ENCODE peak calls at places on chromosomes 1 and 21, in eight cellular contexts. One of them, this sample, is unnamed.

GRCh38 chr1:240232548-240232947 is 140.9 kb downstream of the FMN2 start:
- DNase-seq in body of pancreas: no peak
- DNase-seq in tibial artery: no peak
- DNase-seq in vagina: no peak
- DNase-seq in lung: no peak
- DNase-seq in CD8-positive, alpha-beta memory T cell: no peak
- DNase-seq in PC-3: peak; percentile 77
- DNase-seq in thoracic aorta: no peak
- DNase-seq in this sample: no peak

GRCh38 chr1:245880754-245881403 is 626.2 kb downstream of the SMYD3 start:
- DNase-seq in body of pancreas: no peak
- DNase-seq in thoracic aorta: no peak
- DNase-seq in lung: no peak
- DNase-seq in tibial artery: no peak
- DNase-seq in CD8-positive, alpha-beta memory T cell: no peak
- DNase-seq in vagina: no peak
- DNase-seq in PC-3: no peak
- DNase-seq in this sample: no peak

GRCh38 chr1:201023517-201023902 is at the start of gene KIF21B:
- DNase-seq in thoracic aorta: peak; percentile 27
- DNase-seq in vagina: no peak
- DNase-seq in body of pancreas: peak; percentile 82
- DNase-seq in tibial artery: peak; percentile 81
- DNase-seq in lung: peak; percentile 80
- DNase-seq in PC-3: peak; percentile 52
- DNase-seq in CD8-positive, alpha-beta memory T cell: peak; percentile 94
- DNase-seq in this sample: peak; percentile 17

GRCh38 chr1:199301472-199301871 is 662.6 kb downstream of the PTPRC start:
- DNase-seq in PC-3: no peak
- DNase-seq in lung: no peak
- DNase-seq in tibial artery: no peak
- DNase-seq in CD8-positive, alpha-beta memory T cell: no peak
- DNase-seq in body of pancreas: no peak
- DNase-seq in thoracic aorta: no peak
- DNase-seq in vagina: no peak
- DNase-seq in this sample: no peak

GRCh38 chr1:236835491-236835890 is 40.4 kb downstream of the MTR start:
- DNase-seq in CD8-positive, alpha-beta memory T cell: no peak
- DNase-seq in body of pancreas: no peak
- DNase-seq in lung: no peak
- DNase-seq in thoracic aorta: no peak
- DNase-seq in vagina: no peak
- DNase-seq in tibial artery: no peak
- DNase-seq in PC-3: no peak
- DNase-seq in this sample: no peak

GRCh38 chr1:75203415-75204277 is 69.5 kb downstream of the LHX8 start:
- DNase-seq in PC-3: peak; percentile 65
- DNase-seq in tibial artery: no peak
- DNase-seq in body of pancreas: no peak
- DNase-seq in CD8-positive, alpha-beta memory T cell: no peak
- DNase-seq in thoracic aorta: no peak
- DNase-seq in lung: no peak
- DNase-seq in vagina: no peak
- DNase-seq in this sample: no peak

GRCh38 chr1:11134352-11135266 is 34.9 kb upstream of the EXOSC10 start:
- DNase-seq in tibial artery: peak; percentile 73
- DNase-seq in body of pancreas: no peak
- DNase-seq in PC-3: peak; percentile 95
- DNase-seq in vagina: no peak
- DNase-seq in thoracic aorta: no peak
- DNase-seq in CD8-positive, alpha-beta memory T cell: no peak
- DNase-seq in lung: no peak
- DNase-seq in this sample: no peak

GRCh38 chr1:94925561-94926364 is 1.1 kb downstream of the CNN3 start:
- DNase-seq in PC-3: peak; percentile 95
- DNase-seq in body of pancreas: peak; percentile 76
- DNase-seq in thoracic aorta: no peak
- DNase-seq in CD8-positive, alpha-beta memory T cell: no peak
- DNase-seq in lung: peak; percentile 76
- DNase-seq in tibial artery: peak; percentile 84
- DNase-seq in vagina: no peak
- DNase-seq in this sample: no peak

GRCh38 chr1:226738421-226738994 is 574 bp downstream of the ITPKB start:
- DNase-seq in PC-3: peak; percentile 60
- DNase-seq in body of pancreas: peak; percentile 46
- DNase-seq in CD8-positive, alpha-beta memory T cell: peak; percentile 66
- DNase-seq in tibial artery: peak; percentile 72
- DNase-seq in vagina: no peak
- DNase-seq in thoracic aorta: no peak
- DNase-seq in lung: peak; percentile 45
- DNase-seq in this sample: no peak

GRCh38 chr1:228438266-228438665 is 21.6 kb upstream of the TRIM17 start:
- DNase-seq in body of pancreas: no peak
- DNase-seq in vagina: no peak
- DNase-seq in PC-3: no peak
- DNase-seq in lung: no peak
- DNase-seq in tibial artery: no peak
- DNase-seq in CD8-positive, alpha-beta memory T cell: no peak
- DNase-seq in thoracic aorta: no peak
- DNase-seq in this sample: no peak

GRCh38 chr1:89978763-89979162 is 16.1 kb upstream of the ZNF326 start:
- DNase-seq in tibial artery: no peak
- DNase-seq in CD8-positive, alpha-beta memory T cell: no peak
- DNase-seq in body of pancreas: no peak
- DNase-seq in vagina: no peak
- DNase-seq in lung: no peak
- DNase-seq in thoracic aorta: no peak
- DNase-seq in PC-3: no peak
- DNase-seq in this sample: no peak

GRCh38 chr1:54312874-54313316 is 93.3 kb downstream of the SSBP3 start:
- DNase-seq in body of pancreas: peak; percentile 53
- DNase-seq in PC-3: no peak
- DNase-seq in vagina: no peak
- DNase-seq in tibial artery: no peak
- DNase-seq in thoracic aorta: no peak
- DNase-seq in lung: peak; percentile 47
- DNase-seq in CD8-positive, alpha-beta memory T cell: no peak
- DNase-seq in this sample: no peak

GRCh38 chr1:52520149-52520548 is 32.7 kb downstream of the TUT4 start:
- DNase-seq in thoracic aorta: no peak
- DNase-seq in PC-3: no peak
- DNase-seq in body of pancreas: no peak
- DNase-seq in tibial artery: no peak
- DNase-seq in vagina: no peak
- DNase-seq in lung: no peak
- DNase-seq in CD8-positive, alpha-beta memory T cell: no peak
- DNase-seq in this sample: no peak

GRCh38 chr1:77347646-77348045 is 65.8 kb downstream of the AK5 start:
- DNase-seq in body of pancreas: no peak
- DNase-seq in CD8-positive, alpha-beta memory T cell: no peak
- DNase-seq in thoracic aorta: no peak
- DNase-seq in tibial artery: no peak
- DNase-seq in PC-3: peak; percentile 86
- DNase-seq in lung: no peak
- DNase-seq in vagina: no peak
- DNase-seq in this sample: no peak

GRCh38 chr21:45128613-45129226 is 54.3 kb downstream of the ADARB1 start:
- DNase-seq in vagina: no peak
- DNase-seq in PC-3: peak; percentile 82
- DNase-seq in body of pancreas: peak; percentile 73
- DNase-seq in CD8-positive, alpha-beta memory T cell: peak; percentile 85
- DNase-seq in tibial artery: peak; percentile 89
- DNase-seq in lung: peak; percentile 69
- DNase-seq in thoracic aorta: no peak
- DNase-seq in this sample: no peak
- H3K4me1 ChIP-seq in vagina: peaks cover 46% of the 10 kb centered on the region
- H3K4me1 ChIP-seq in PC-3: peaks cover 29% of the 10 kb centered on the region
- H3K4me1 ChIP-seq in body of pancreas: no peaks in the 10 kb centered on the region
- H3K4me1 ChIP-seq in CD8-positive, alpha-beta memory T cell: peaks cover 13% of the 10 kb centered on the region
- H3K4me1 ChIP-seq in tibial artery: peaks cover 96% of the 10 kb centered on the region
- H3K4me1 ChIP-seq in lung: peaks cover 14% of the 10 kb centered on the region
- H3K4me1 ChIP-seq in thoracic aorta: peaks cover 69% of the 10 kb centered on the region
- H3K4me1 ChIP-seq in this sample: peaks cover 50% of the 10 kb centered on the region

DNA sequence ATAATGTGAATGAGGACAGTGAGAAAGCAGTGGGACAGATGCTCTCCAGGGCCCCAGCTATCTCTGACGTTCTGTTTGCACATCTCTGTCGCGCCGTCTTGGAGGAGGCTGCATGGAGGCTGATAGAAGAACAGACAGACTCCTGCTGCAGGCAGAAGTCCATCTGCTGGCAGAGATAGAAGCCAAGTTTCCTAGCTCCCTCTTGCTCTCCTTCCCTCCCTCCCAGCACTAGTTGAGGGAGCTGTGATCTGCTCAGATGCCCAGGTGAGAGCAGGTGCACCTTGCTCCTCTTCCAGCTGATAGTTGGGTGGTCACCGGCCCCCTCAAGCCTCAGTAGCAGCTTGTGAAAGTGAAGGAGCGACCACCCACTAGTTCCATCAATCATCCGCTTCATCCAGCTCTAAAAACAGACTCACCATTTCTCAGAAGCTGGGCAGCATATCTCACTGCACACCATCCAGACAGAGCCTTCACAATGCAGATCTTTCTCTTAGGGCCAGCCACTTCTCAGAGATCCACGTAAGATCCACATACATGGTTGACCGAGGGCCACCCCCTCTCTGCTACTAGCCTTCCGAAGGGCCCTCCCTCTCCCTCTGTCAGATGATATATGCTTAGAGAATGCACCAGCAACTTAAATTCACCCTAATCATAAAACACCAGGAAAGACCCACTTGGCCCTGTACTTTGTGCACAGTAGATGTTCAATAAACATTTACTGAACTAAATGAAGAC is 12.9 kb downstream of the LRRN2 start:
- DNase-seq in thoracic aorta: no peak
- DNase-seq in PC-3: no peak
- DNase-seq in vagina: no peak
- DNase-seq in CD8-positive, alpha-beta memory T cell: no peak
- DNase-seq in tibial artery: peak; percentile 32
- DNase-seq in lung: no peak
- DNase-seq in body of pancreas: no peak
- DNase-seq in this sample: no peak
- H3K27me3 ChIP-seq in thoracic aorta: no peaks in the 10 kb centered on the region
- H3K27me3 ChIP-seq in PC-3: no peaks in the 10 kb centered on the region
- H3K27me3 ChIP-seq in vagina: no peaks in the 10 kb centered on the region
- H3K27me3 ChIP-seq in CD8-positive, alpha-beta memory T cell: no peaks in the 10 kb centered on the region
- H3K27me3 ChIP-seq in tibial artery: no peaks in the 10 kb centered on the region
- H3K27me3 ChIP-seq in lung: no peaks in the 10 kb centered on the region
- H3K27me3 ChIP-seq in body of pancreas: no peaks in the 10 kb centered on the region
- H3K27me3 ChIP-seq in this sample: no peaks in the 10 kb centered on the region

GRCh38 chr1:35192853-35193664 is at the start of gene SFPQ:
- DNase-seq in body of pancreas: peak; percentile 98
- DNase-seq in tibial artery: peak; percentile 99
- DNase-seq in thoracic aorta: peak; percentile 95
- DNase-seq in lung: peak; percentile 98
- DNase-seq in CD8-positive, alpha-beta memory T cell: peak; percentile 98
- DNase-seq in PC-3: peak; percentile 98
- DNase-seq in vagina: peak; percentile 99
- DNase-seq in this sample: peak; percentile 89

GRCh38 chr1:35188578-35189392 is 4.2 kb downstream of the SFPQ start:
- DNase-seq in thoracic aorta: no peak
- DNase-seq in CD8-positive, alpha-beta memory T cell: no peak
- DNase-seq in vagina: no peak
- DNase-seq in PC-3: no peak
- DNase-seq in body of pancreas: peak; percentile 22
- DNase-seq in lung: no peak
- DNase-seq in tibial artery: no peak
- DNase-seq in this sample: no peak

GRCh38 chr1:35192056-35192852 is 691 bp downstream of the SFPQ start:
- DNase-seq in tibial artery: peak; percentile 91
- DNase-seq in CD8-positive, alpha-beta memory T cell: peak; percentile 91
- DNase-seq in lung: peak; percentile 88
- DNase-seq in thoracic aorta: peak; percentile 46
- DNase-seq in vagina: no peak
- DNase-seq in PC-3: peak; percentile 72
- DNase-seq in body of pancreas: peak; percentile 83
- DNase-seq in this sample: peak; percentile 31

GRCh38 chr1:35191429-35192055 is 1.4 kb downstream of the SFPQ start:
- DNase-seq in tibial artery: no peak
- DNase-seq in lung: no peak
- DNase-seq in PC-3: no peak
- DNase-seq in thoracic aorta: no peak
- DNase-seq in body of pancreas: no peak
- DNase-seq in CD8-positive, alpha-beta memory T cell: no peak
- DNase-seq in vagina: no peak
- DNase-seq in this sample: no peak

DNA sequence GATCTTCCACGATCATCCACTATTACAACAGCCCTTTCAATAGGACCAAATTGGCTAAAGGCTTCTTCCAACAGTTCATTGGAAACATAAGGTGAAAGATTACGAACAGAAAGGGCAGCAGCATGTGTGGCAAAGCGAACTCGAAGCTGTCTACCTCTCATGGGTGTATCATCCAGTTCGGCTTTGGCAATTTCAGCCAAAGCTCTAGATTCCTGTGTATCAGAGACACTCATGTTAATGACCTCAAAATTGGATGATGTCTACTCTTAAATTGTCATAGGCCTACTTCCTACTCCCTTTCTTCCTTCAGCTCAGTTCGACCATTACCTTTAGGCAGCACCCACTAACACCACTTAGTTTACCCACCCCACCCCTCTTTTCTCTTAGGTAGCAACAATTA is 2.2 kb downstream of the SFPQ start:
- DNase-seq in tibial artery: no peak
- DNase-seq in CD8-positive, alpha-beta memory T cell: no peak
- DNase-seq in vagina: no peak
- DNase-seq in lung: no peak
- DNase-seq in thoracic aorta: no peak
- DNase-seq in body of pancreas: no peak
- DNase-seq in PC-3: no peak
- DNase-seq in this sample: no peak
- H3K4me1 ChIP-seq in tibial artery: peaks cover 61% of the 10 kb centered on the region
- H3K4me1 ChIP-seq in CD8-positive, alpha-beta memory T cell: peaks cover 57% of the 10 kb centered on the region
- H3K4me1 ChIP-seq in vagina: peaks cover 62% of the 10 kb centered on the region
- H3K4me1 ChIP-seq in lung: peaks cover 22% of the 10 kb centered on the region
- H3K4me1 ChIP-seq in thoracic aorta: peaks cover 63% of the 10 kb centered on the region
- H3K4me1 ChIP-seq in body of pancreas: peaks cover 46% of the 10 kb centered on the region
- H3K4me1 ChIP-seq in PC-3: peaks cover 11% of the 10 kb centered on the region
- H3K4me1 ChIP-seq in this sample: peaks cover 42% of the 10 kb centered on the region

GRCh38 chr1:2962061-2962460 is 59.2 kb upstream of the ACTRT2 start:
- DNase-seq in CD8-positive, alpha-beta memory T cell: peak; percentile 35
- DNase-seq in PC-3: no peak
- DNase-seq in tibial artery: peak; percentile 24
- DNase-seq in body of pancreas: peak; percentile 3
- DNase-seq in vagina: no peak
- DNase-seq in lung: no peak
- DNase-seq in thoracic aorta: no peak
- DNase-seq in this sample: no peak

GRCh38 chr1:2962541-2962940 is 58.7 kb upstream of the ACTRT2 start:
- DNase-seq in lung: no peak
- DNase-seq in body of pancreas: peak; percentile 2
- DNase-seq in vagina: no peak
- DNase-seq in tibial artery: peak; percentile 24
- DNase-seq in thoracic aorta: no peak
- DNase-seq in CD8-positive, alpha-beta memory T cell: peak; percentile 29
- DNase-seq in PC-3: no peak
- DNase-seq in this sample: no peak

GRCh38 chr1:2961081-2961480 is 60.2 kb upstream of the ACTRT2 start:
- DNase-seq in thoracic aorta: no peak
- DNase-seq in body of pancreas: no peak
- DNase-seq in lung: no peak
- DNase-seq in tibial artery: peak; percentile 58
- DNase-seq in CD8-positive, alpha-beta memory T cell: peak; percentile 17
- DNase-seq in PC-3: no peak
- DNase-seq in vagina: no peak
- DNase-seq in this sample: no peak

GRCh38 chr1:2961661-2962060 is 59.6 kb upstream of the ACTRT2 start:
- DNase-seq in body of pancreas: peak; percentile 5
- DNase-seq in vagina: no peak
- DNase-seq in PC-3: no peak
- DNase-seq in thoracic aorta: no peak
- DNase-seq in tibial artery: peak; percentile 42
- DNase-seq in CD8-positive, alpha-beta memory T cell: peak; percentile 15
- DNase-seq in lung: no peak
- DNase-seq in this sample: no peak

GRCh38 chr1:2962946-2963345 is 58.3 kb upstream of the ACTRT2 start:
- DNase-seq in body of pancreas: peak; percentile 9
- DNase-seq in CD8-positive, alpha-beta memory T cell: peak; percentile 30
- DNase-seq in vagina: no peak
- DNase-seq in thoracic aorta: no peak
- DNase-seq in PC-3: no peak
- DNase-seq in tibial artery: peak; percentile 50
- DNase-seq in lung: no peak
- DNase-seq in this sample: no peak
- H3K27me3 ChIP-seq in body of pancreas: no peaks in the 10 kb centered on the region
- H3K27me3 ChIP-seq in CD8-positive, alpha-beta memory T cell: no peaks in the 10 kb centered on the region
- H3K27me3 ChIP-seq in vagina: no peaks in the 10 kb centered on the region
- H3K27me3 ChIP-seq in thoracic aorta: no peaks in the 10 kb centered on the region
- H3K27me3 ChIP-seq in PC-3: peaks cover 72% of the 10 kb centered on the region
- H3K27me3 ChIP-seq in tibial artery: no peaks in the 10 kb centered on the region
- H3K27me3 ChIP-seq in lung: no peaks in the 10 kb centered on the region
- H3K27me3 ChIP-seq in this sample: no peaks in the 10 kb centered on the region

This sample was measured in esophagus squamous epithelium.